ENCODE peak calls at places on chromosomes 4 and X, in ten cellular contexts. One of them, this sample, is unnamed.

GRCh38 chr4:39259571-39260330 is 77.4 kb downstream of the WDR19 start:
- DNase-seq in right lobe of liver: no peak
- DNase-seq in tibial artery: no peak
- DNase-seq in A549: no peak
- DNase-seq in thoracic aorta: no peak
- DNase-seq in uterus: no peak
- DNase-seq in CD4-positive, alpha-beta memory T cell: no peak
- DNase-seq in mesendoderm: no peak
- DNase-seq in spleen: no peak
- DNase-seq in aorta: no peak
- DNase-seq in this sample: no peak

GRCh38 chr4:76166480-76166879 is 18.3 kb upstream of the NUP54 start:
- DNase-seq in right lobe of liver: no peak
- DNase-seq in tibial artery: no peak
- DNase-seq in A549: no peak
- DNase-seq in thoracic aorta: no peak
- DNase-seq in uterus: no peak
- DNase-seq in CD4-positive, alpha-beta memory T cell: no peak
- DNase-seq in mesendoderm: no peak
- DNase-seq in spleen: no peak
- DNase-seq in aorta: no peak
- DNase-seq in this sample: no peak

GRCh38 chrX:31266172-31267076 is 194.6 kb upstream of the FTHL17 start:
- DNase-seq in right lobe of liver: peak; percentile 68
- DNase-seq in tibial artery: peak; percentile 21
- DNase-seq in A549: no peak
- DNase-seq in thoracic aorta: no peak
- DNase-seq in uterus: peak; percentile 25
- DNase-seq in CD4-positive, alpha-beta memory T cell: no peak
- DNase-seq in mesendoderm: peak; percentile 39
- DNase-seq in spleen: peak; percentile 79
- DNase-seq in aorta: peak; percentile 55
- DNase-seq in this sample: peak; percentile 6

GRCh38 chr4:177047851-177048174 is 255.1 kb upstream of the VEGFC start:
- DNase-seq in right lobe of liver: no peak
- DNase-seq in tibial artery: no peak
- DNase-seq in A549: no peak
- DNase-seq in thoracic aorta: no peak
- DNase-seq in uterus: no peak
- DNase-seq in CD4-positive, alpha-beta memory T cell: no peak
- DNase-seq in mesendoderm: no peak
- DNase-seq in spleen: no peak
- DNase-seq in aorta: no peak
- DNase-seq in this sample: no peak

GRCh38 chrX:22748093-22748999 is 251.4 kb upstream of the DDX53 start:
- DNase-seq in right lobe of liver: no peak
- DNase-seq in tibial artery: peak; percentile 18
- DNase-seq in A549: peak; percentile 6
- DNase-seq in thoracic aorta: no peak
- DNase-seq in uterus: peak; percentile 40
- DNase-seq in CD4-positive, alpha-beta memory T cell: peak; percentile 31
- DNase-seq in mesendoderm: peak; percentile 46
- DNase-seq in spleen: no peak
- DNase-seq in aorta: peak; percentile 50
- DNase-seq in this sample: no peak

GRCh38 chr4:187179086-187180070 is 455.7 kb upstream of the FAT1 start:
- DNase-seq in right lobe of liver: no peak
- DNase-seq in tibial artery: no peak
- DNase-seq in A549: no peak
- DNase-seq in thoracic aorta: no peak
- DNase-seq in uterus: no peak
- DNase-seq in CD4-positive, alpha-beta memory T cell: no peak
- DNase-seq in mesendoderm: peak; percentile 2
- DNase-seq in spleen: no peak
- DNase-seq in aorta: no peak
- DNase-seq in this sample: no peak

GRCh38 chr4:2948895-2949781 is 14.1 kb downstream of the NOP14 start:
- DNase-seq in right lobe of liver: peak; percentile 55
- DNase-seq in tibial artery: no peak
- DNase-seq in A549: no peak
- DNase-seq in thoracic aorta: no peak
- DNase-seq in uterus: no peak
- DNase-seq in CD4-positive, alpha-beta memory T cell: no peak
- DNase-seq in mesendoderm: peak; percentile 62
- DNase-seq in spleen: no peak
- DNase-seq in aorta: no peak
- DNase-seq in this sample: no peak

GRCh38 chrX:19673334-19674040 is 158.2 kb upstream of the MAP3K15 start:
- DNase-seq in right lobe of liver: no peak
- DNase-seq in tibial artery: peak; percentile 51
- DNase-seq in A549: peak; percentile 69
- DNase-seq in thoracic aorta: peak; percentile 4
- DNase-seq in uterus: peak; percentile 75
- DNase-seq in CD4-positive, alpha-beta memory T cell: no peak
- DNase-seq in mesendoderm: peak; percentile 60
- DNase-seq in spleen: no peak
- DNase-seq in aorta: peak; percentile 73
- DNase-seq in this sample: no peak

GRCh38 chr4:86660407-86660806 is 66.3 kb downstream of the PTPN13 start:
- DNase-seq in right lobe of liver: no peak
- DNase-seq in tibial artery: no peak
- DNase-seq in A549: no peak
- DNase-seq in thoracic aorta: no peak
- DNase-seq in uterus: no peak
- DNase-seq in CD4-positive, alpha-beta memory T cell: no peak
- DNase-seq in mesendoderm: no peak
- DNase-seq in spleen: no peak
- DNase-seq in aorta: no peak
- DNase-seq in this sample: no peak

GRCh38 chr4:4387531-4388311 is 819 bp downstream of the NSG1 start:
- DNase-seq in right lobe of liver: peak; percentile 30
- DNase-seq in tibial artery: no peak
- DNase-seq in A549: no peak
- DNase-seq in thoracic aorta: no peak
- DNase-seq in uterus: no peak
- DNase-seq in CD4-positive, alpha-beta memory T cell: no peak
- DNase-seq in mesendoderm: no peak
- DNase-seq in spleen: no peak
- DNase-seq in aorta: no peak
- DNase-seq in this sample: peak; percentile 54

GRCh38 chr4:105417624-105418023 is 56.2 kb downstream of the PPA2 start:
- DNase-seq in right lobe of liver: no peak
- DNase-seq in tibial artery: no peak
- DNase-seq in A549: no peak
- DNase-seq in thoracic aorta: no peak
- DNase-seq in uterus: no peak
- DNase-seq in CD4-positive, alpha-beta memory T cell: no peak
- DNase-seq in mesendoderm: no peak
- DNase-seq in spleen: no peak
- DNase-seq in aorta: no peak
- DNase-seq in this sample: no peak
- H3K27ac ChIP-seq in right lobe of liver: no peak overlapping the region
- H3K27ac ChIP-seq in tibial artery: no peak overlapping the region
- H3K27ac ChIP-seq in A549: no peak overlapping the region
- H3K27ac ChIP-seq in thoracic aorta: no peak overlapping the region
- H3K27ac ChIP-seq in uterus: no peak overlapping the region
- H3K27ac ChIP-seq in CD4-positive, alpha-beta memory T cell: no peak overlapping the region
- H3K27ac ChIP-seq in mesendoderm: no peak overlapping the region
- H3K27ac ChIP-seq in spleen: no peak overlapping the region
- H3K27ac ChIP-seq in aorta: no peak overlapping the region
- H3K27ac ChIP-seq in this sample: no peak overlapping the region

GRCh38 chrX:133440081-133440796 is 24.9 kb upstream of the GPC4 start:
- DNase-seq in right lobe of liver: no peak
- DNase-seq in tibial artery: no peak
- DNase-seq in A549: no peak
- DNase-seq in thoracic aorta: no peak
- DNase-seq in uterus: no peak
- DNase-seq in CD4-positive, alpha-beta memory T cell: no peak
- DNase-seq in mesendoderm: peak; percentile 87
- DNase-seq in spleen: no peak
- DNase-seq in aorta: no peak
- DNase-seq in this sample: no peak
- H3K27ac ChIP-seq in right lobe of liver: no peak overlapping the region
- H3K27ac ChIP-seq in tibial artery: no peak overlapping the region
- H3K27ac ChIP-seq in A549: no peak overlapping the region
- H3K27ac ChIP-seq in thoracic aorta: no peak overlapping the region
- H3K27ac ChIP-seq in uterus: no peak overlapping the region
- H3K27ac ChIP-seq in CD4-positive, alpha-beta memory T cell: no peak overlapping the region
- H3K27ac ChIP-seq in mesendoderm: peak overlapping the region; percentile 83
- H3K27ac ChIP-seq in spleen: no peak overlapping the region
- H3K27ac ChIP-seq in aorta: no peak overlapping the region
- H3K27ac ChIP-seq in this sample: no peak overlapping the region

GRCh38 chr4:83128235-83128929 is 13.9 kb upstream of the PLAC8 start:
- DNase-seq in right lobe of liver: no peak
- DNase-seq in tibial artery: no peak
- DNase-seq in A549: no peak
- DNase-seq in thoracic aorta: no peak
- DNase-seq in uterus: no peak
- DNase-seq in CD4-positive, alpha-beta memory T cell: no peak
- DNase-seq in mesendoderm: no peak
- DNase-seq in spleen: no peak
- DNase-seq in aorta: no peak
- DNase-seq in this sample: no peak
- H3K27ac ChIP-seq in right lobe of liver: no peak overlapping the region
- H3K27ac ChIP-seq in tibial artery: no peak overlapping the region
- H3K27ac ChIP-seq in A549: peak overlapping the region; percentile 23
- H3K27ac ChIP-seq in thoracic aorta: no peak overlapping the region
- H3K27ac ChIP-seq in uterus: no peak overlapping the region
- H3K27ac ChIP-seq in CD4-positive, alpha-beta memory T cell: no peak overlapping the region
- H3K27ac ChIP-seq in mesendoderm: no peak overlapping the region
- H3K27ac ChIP-seq in spleen: peak overlapping the region; percentile 70
- H3K27ac ChIP-seq in aorta: no peak overlapping the region
- H3K27ac ChIP-seq in this sample: no peak overlapping the region

GRCh38 chrX:9899640-9900075 is 67.5 kb upstream of the CLDN34 start:
- DNase-seq in right lobe of liver: no peak
- DNase-seq in tibial artery: no peak
- DNase-seq in A549: no peak
- DNase-seq in thoracic aorta: no peak
- DNase-seq in uterus: no peak
- DNase-seq in CD4-positive, alpha-beta memory T cell: no peak
- DNase-seq in mesendoderm: no peak
- DNase-seq in spleen: no peak
- DNase-seq in aorta: no peak
- DNase-seq in this sample: peak; percentile 58
- H3K27ac ChIP-seq in right lobe of liver: no peak overlapping the region
- H3K27ac ChIP-seq in tibial artery: no peak overlapping the region
- H3K27ac ChIP-seq in A549: no peak overlapping the region
- H3K27ac ChIP-seq in thoracic aorta: no peak overlapping the region
- H3K27ac ChIP-seq in uterus: no peak overlapping the region
- H3K27ac ChIP-seq in CD4-positive, alpha-beta memory T cell: no peak overlapping the region
- H3K27ac ChIP-seq in mesendoderm: no peak overlapping the region
- H3K27ac ChIP-seq in spleen: no peak overlapping the region
- H3K27ac ChIP-seq in aorta: no peak overlapping the region
- H3K27ac ChIP-seq in this sample: peak overlapping the region; percentile 74

GRCh38 chr4:151781026-151781425 is 20.2 kb upstream of the GATB start:
- DNase-seq in right lobe of liver: no peak
- DNase-seq in tibial artery: no peak
- DNase-seq in A549: no peak
- DNase-seq in thoracic aorta: no peak
- DNase-seq in uterus: no peak
- DNase-seq in CD4-positive, alpha-beta memory T cell: no peak
- DNase-seq in mesendoderm: peak; percentile 76
- DNase-seq in spleen: no peak
- DNase-seq in aorta: no peak
- DNase-seq in this sample: no peak
- H3K27ac ChIP-seq in right lobe of liver: no peak overlapping the region
- H3K27ac ChIP-seq in tibial artery: no peak overlapping the region
- H3K27ac ChIP-seq in A549: no peak overlapping the region
- H3K27ac ChIP-seq in thoracic aorta: no peak overlapping the region
- H3K27ac ChIP-seq in uterus: no peak overlapping the region
- H3K27ac ChIP-seq in CD4-positive, alpha-beta memory T cell: no peak overlapping the region
- H3K27ac ChIP-seq in mesendoderm: no peak overlapping the region
- H3K27ac ChIP-seq in spleen: no peak overlapping the region
- H3K27ac ChIP-seq in aorta: no peak overlapping the region
- H3K27ac ChIP-seq in this sample: no peak overlapping the region

GRCh38 chr4:40731792-40732245 is 17.9 kb upstream of the NSUN7 start:
- DNase-seq in right lobe of liver: no peak
- DNase-seq in tibial artery: peak; percentile 54
- DNase-seq in A549: no peak
- DNase-seq in thoracic aorta: no peak
- DNase-seq in uterus: peak; percentile 17
- DNase-seq in CD4-positive, alpha-beta memory T cell: no peak
- DNase-seq in mesendoderm: no peak
- DNase-seq in spleen: peak; percentile 76
- DNase-seq in aorta: peak; percentile 62
- DNase-seq in this sample: no peak

GRCh38 chr4:40723728-40724127 is 26.0 kb upstream of the NSUN7 start:
- DNase-seq in right lobe of liver: no peak
- DNase-seq in tibial artery: no peak
- DNase-seq in A549: no peak
- DNase-seq in thoracic aorta: no peak
- DNase-seq in uterus: no peak
- DNase-seq in CD4-positive, alpha-beta memory T cell: no peak
- DNase-seq in mesendoderm: no peak
- DNase-seq in spleen: no peak
- DNase-seq in aorta: no peak
- DNase-seq in this sample: no peak

GRCh38 chr4:40733752-40734151 is 16.0 kb upstream of the NSUN7 start:
- DNase-seq in right lobe of liver: no peak
- DNase-seq in tibial artery: no peak
- DNase-seq in A549: no peak
- DNase-seq in thoracic aorta: no peak
- DNase-seq in uterus: no peak
- DNase-seq in CD4-positive, alpha-beta memory T cell: no peak
- DNase-seq in mesendoderm: no peak
- DNase-seq in spleen: no peak
- DNase-seq in aorta: no peak
- DNase-seq in this sample: no peak

GRCh38 chr4:40729555-40729954 is 20.2 kb upstream of the NSUN7 start:
- DNase-seq in right lobe of liver: no peak
- DNase-seq in tibial artery: no peak
- DNase-seq in A549: no peak
- DNase-seq in thoracic aorta: no peak
- DNase-seq in uterus: no peak
- DNase-seq in CD4-positive, alpha-beta memory T cell: no peak
- DNase-seq in mesendoderm: no peak
- DNase-seq in spleen: no peak
- DNase-seq in aorta: no peak
- DNase-seq in this sample: no peak

DNA sequence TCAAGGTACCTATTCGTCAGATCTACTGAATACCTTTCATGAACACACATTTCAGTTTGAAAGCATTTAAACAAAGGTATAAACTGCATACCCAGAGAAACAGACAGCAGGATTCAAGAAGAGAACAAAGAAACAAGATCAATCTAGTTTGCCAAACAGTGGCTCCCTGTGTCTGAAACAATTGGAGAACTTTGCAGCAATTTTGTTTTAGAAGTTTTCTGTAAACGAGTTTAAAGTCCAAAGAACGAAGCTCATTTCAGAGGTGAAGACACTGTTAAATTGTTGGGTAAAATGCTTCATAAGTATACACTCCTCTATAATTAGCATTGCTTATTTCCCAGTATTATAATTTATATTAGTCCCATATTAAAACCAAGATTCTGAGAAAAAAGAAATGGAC is 21.4 kb upstream of the NSUN7 start:
- DNase-seq in right lobe of liver: no peak
- DNase-seq in tibial artery: no peak
- DNase-seq in A549: no peak
- DNase-seq in thoracic aorta: no peak
- DNase-seq in uterus: no peak
- DNase-seq in CD4-positive, alpha-beta memory T cell: no peak
- DNase-seq in mesendoderm: no peak
- DNase-seq in spleen: no peak
- DNase-seq in aorta: no peak
- DNase-seq in this sample: no peak
- H3K27ac ChIP-seq in right lobe of liver: no peak overlapping the region
- H3K27ac ChIP-seq in tibial artery: no peak overlapping the region
- H3K27ac ChIP-seq in A549: no peak overlapping the region
- H3K27ac ChIP-seq in thoracic aorta: no peak overlapping the region
- H3K27ac ChIP-seq in uterus: no peak overlapping the region
- H3K27ac ChIP-seq in CD4-positive, alpha-beta memory T cell: no peak overlapping the region
- H3K27ac ChIP-seq in mesendoderm: no peak overlapping the region
- H3K27ac ChIP-seq in spleen: no peak overlapping the region
- H3K27ac ChIP-seq in aorta: no peak overlapping the region
- H3K27ac ChIP-seq in this sample: no peak overlapping the region